ENCODE peak calls at places on chromosomes 7 and 10, in eight cellular contexts. B is mammary epithelial cell, F is fibroblast of lung, O is HCT116, G is A549, T is HepG2, S is PC-3, P is endothelial cell of umbilical vein. D is an unnamed sample.

GRCh38 chr10:122490786-122491680 is 29.7 kb downstream of the HTRA1 start:
- DNase-seq in B (peak; percentile 88), F (peak; percentile 79), O (no peak), G (no peak), T (no peak), S (no peak), P (no peak), D (peak; percentile 83)

GRCh38 chr10:91796332-91797076 is 1.7 kb upstream of the TNKS2 start:
- DNase-seq in B (peak; percentile 40), F (no peak), O (no peak), G (no peak), T (peak; percentile 4), S (peak; percentile 12), P (peak; percentile 32), D (no peak)

GRCh38 chr7:49700841-49701240 is 72.6 kb upstream of the VWC2 start:
- DNase-seq in B (no peak), F (no peak), O (no peak), G (no peak), T (no peak), S (no peak), P (no peak), D (no peak)

GRCh38 chr10:30359373-30360206 is 10.5 kb upstream of the MTPAP start:
- DNase-seq in B (peak; percentile 68), F (peak; percentile 31), O (peak; percentile 82), G (peak; percentile 67), T (peak; percentile 81), S (peak; percentile 56), P (peak; percentile 56), D (peak; percentile 68)

GRCh38 chr10:80515941-80516340 is 21.8 kb upstream of the SH2D4B start:
- DNase-seq in B (no peak), F (no peak), O (no peak), G (no peak), T (no peak), S (no peak), P (no peak), D (no peak)

GRCh38 chr10:83871486-83872081 is 267.7 kb upstream of the GHITM start:
- DNase-seq in B (peak; percentile 42), F (peak; percentile 40), O (peak; percentile 27), G (peak; percentile 38), T (peak; percentile 64), S (peak; percentile 69), P (peak; percentile 69), D (peak; percentile 75)

GRCh38 chr7:105399043-105399725 is 10.5 kb upstream of the SRPK2 start:
- DNase-seq in B (no peak), F (peak; percentile 33), O (no peak), G (no peak), T (peak; percentile 16), S (peak; percentile 41), P (peak; percentile 75), D (peak; percentile 53)

GRCh38 chr10:116274141-116274861 is 1.3 kb upstream of the GFRA1 start:
- DNase-seq in B (no peak), F (peak; percentile 29), O (no peak), G (peak; percentile 55), T (no peak), S (no peak), P (no peak), D (peak; percentile 38)

GRCh38 chr10:76732306-76732705 is 905.3 kb downstream of the KCNMA1 start:
- DNase-seq in B (no peak), F (peak; percentile 11), O (no peak), G (no peak), T (no peak), S (no peak), P (no peak), D (no peak)

GRCh38 chr7:130409067-130409721 is 28.9 kb downstream of the CPA1 start:
- DNase-seq in B (no peak), F (no peak), O (no peak), G (no peak), T (no peak), S (no peak), P (peak; percentile 29), D (no peak)

GRCh38 chr10:11345224-11346054 is 266.0 kb downstream of the USP6NL start:
- DNase-seq in B (no peak), F (no peak), O (peak; percentile 61), G (no peak), T (peak; percentile 4), S (peak; percentile 5), P (peak; percentile 61), D (peak; percentile 21)

GRCh38 chr7:112665709-112666108 is 124.5 kb downstream of the TMEM168 start:
- DNase-seq in B (peak; percentile 24), F (no peak), O (no peak), G (no peak), T (no peak), S (no peak), P (no peak), D (peak; percentile 30)

GRCh38 chr10:6071181-6072175 is 9.3 kb upstream of the IL2RA start:
- DNase-seq in B (no peak), F (no peak), O (no peak), G (no peak), T (no peak), S (no peak), P (no peak), D (no peak)

GRCh38 chr7:2201128-2201527 is 31.6 kb downstream of the MAD1L1 start:
- DNase-seq in B (no peak), F (no peak), O (no peak), G (no peak), T (no peak), S (no peak), P (no peak), D (no peak)

GRCh38 chr7:66859794-66860645 is 61.0 kb upstream of the TMEM248 start:
- DNase-seq in B (no peak), F (peak; percentile 12), O (no peak), G (no peak), T (no peak), S (no peak), P (no peak), D (peak; percentile 22)

GRCh38 chr10:122516733-122517132 is 43.8 kb upstream of the DMBT1 start:
- DNase-seq in B (no peak), F (no peak), O (no peak), G (no peak), T (no peak), S (no peak), P (no peak), D (no peak)

GRCh38 chr7:112206238-112207105 is at the start of the genes DOCK4 and ZNF277:
- DNase-seq in B (peak; percentile 100), F (peak; percentile 98), O (peak; percentile 96), G (peak; percentile 96), T (peak; percentile 97), S (peak; percentile 99), P (peak; percentile 99), D (peak; percentile 100)

GRCh38 chr7:8014399-8014798 is 45.8 kb downstream of the GLCCI1 start:
- DNase-seq in B (no peak), F (no peak), O (no peak), G (no peak), T (no peak), S (peak; percentile 32), P (peak; percentile 6), D (no peak)

GRCh38 chr7:11533229-11533820 is 298.7 kb downstream of the THSD7A start:
- DNase-seq in B (no peak), F (no peak), O (no peak), G (no peak), T (no peak), S (no peak), P (peak; percentile 56), D (peak; percentile 4)

GRCh38 chr7:158809596-158809995 is 19.7 kb downstream of the ESYT2 start:
- DNase-seq in B (no peak), F (peak; percentile 44), O (no peak), G (no peak), T (no peak), S (no peak), P (no peak), D (no peak)
- H3K27ac ChIP-seq in B (no peak overlapping the region), F (no peak overlapping the region), O (no peak overlapping the region), G (no peak overlapping the region), T (no peak overlapping the region), S (no peak overlapping the region), P (no peak overlapping the region), D (no peak overlapping the region)

GRCh38 chr7:24720283-24720682 is 37.0 kb downstream of the GSDME start:
- DNase-seq in B (no peak), F (no peak), O (no peak), G (no peak), T (no peak), S (no peak), P (no peak), D (no peak)
- H3K4me2 ChIP-seq in B (no peak overlapping the region), F (no peak overlapping the region), O (no peak overlapping the region), G (no peak overlapping the region), T (no peak overlapping the region), S (no peak overlapping the region), P (no peak overlapping the region), D (no peak overlapping the region)

GRCh38 chr7:31919678-31920369 is 150.4 kb downstream of the PDE1C start:
- DNase-seq in B (no peak), F (no peak), O (no peak), G (no peak), T (no peak), S (no peak), P (no peak), D (no peak)
- H3K27ac ChIP-seq in B (no peak overlapping the region), F (no peak overlapping the region), O (no peak overlapping the region), G (no peak overlapping the region), T (no peak overlapping the region), S (no peak overlapping the region), P (no peak overlapping the region), D (no peak overlapping the region)

GRCh38 chr10:52466464-52466863 is 152.4 kb downstream of the DKK1 start:
- DNase-seq in B (no peak), F (no peak), O (no peak), G (no peak), T (no peak), S (peak; percentile 91), P (no peak), D (peak; percentile 39)
- H3K4me2 ChIP-seq in B (peak overlapping the region; percentile 2), F (no peak overlapping the region), O (no peak overlapping the region), G (no peak overlapping the region), T (no peak overlapping the region), S (peak overlapping the region; percentile 11), P (no peak overlapping the region), D (no peak overlapping the region)

GRCh38 chr10:104393387-104393786 is 39.8 kb downstream of the CFAP58 start:
- DNase-seq in B (no peak), F (no peak), O (no peak), G (no peak), T (no peak), S (no peak), P (no peak), D (no peak)

GRCh38 chr10:104387130-104387888 is 33.7 kb downstream of the CFAP58 start:
- DNase-seq in B (peak; percentile 11), F (no peak), O (no peak), G (no peak), T (no peak), S (no peak), P (no peak), D (no peak)

GRCh38 chr10:104391969-104392296 is 38.3 kb downstream of the CFAP58 start:
- DNase-seq in B (no peak), F (no peak), O (no peak), G (no peak), T (no peak), S (no peak), P (no peak), D (no peak)

GRCh38 chr10:104388830-104389229 is 35.2 kb downstream of the CFAP58 start:
- DNase-seq in B (no peak), F (no peak), O (no peak), G (no peak), T (no peak), S (no peak), P (no peak), D (no peak)

GRCh38 chr10:104391150-104391968 is 37.7 kb downstream of the CFAP58 start:
- DNase-seq in B (peak; percentile 85), F (peak; percentile 35), O (peak; percentile 51), G (no peak), T (peak; percentile 6), S (peak; percentile 46), P (no peak), D (peak; percentile 21)
- H3K27ac ChIP-seq in B (no peak overlapping the region), F (no peak overlapping the region), O (no peak overlapping the region), G (no peak overlapping the region), T (no peak overlapping the region), S (no peak overlapping the region), P (no peak overlapping the region), D (no peak overlapping the region)

GRCh38 chr7:39971924-39972323 is 21.9 kb downstream of the CDK13 start:
- DNase-seq in B (no peak), F (no peak), O (no peak), G (no peak), T (no peak), S (no peak), P (no peak), D (no peak)
- H3K4me2 ChIP-seq in B (no peak overlapping the region), F (no peak overlapping the region), O (no peak overlapping the region), G (no peak overlapping the region), T (no peak overlapping the region), S (no peak overlapping the region), P (no peak overlapping the region), D (no peak overlapping the region)

D was measured in GM23248.